ENCODE peak calls at places on chromosomes 16 and 17, in seven cellular contexts. C is HT-29, U is mesendoderm, P is NCI-H146, Q is NCI-H2081, H is GDM1, Y is ascending aorta. Z is an unnamed sample.

GRCh38 chr17:34230342-34230741 is 24.7 kb upstream of the CCL2 start:
- DNase-seq in C (no peak), U (no peak), P (no peak), Q (no peak), H (no peak), Y (no peak), Z (no peak)

GRCh38 chr16:67170168-67170947 is at the start of gene NOL3:
- DNase-seq in C (peak; percentile 76), U (peak; percentile 90), P (peak; percentile 72), Q (peak; percentile 55), H (no peak), Y (peak; percentile 93), Z (peak; percentile 88)

GRCh38 chr17:78130439-78131101 is at the start of gene TMC8:
- DNase-seq in C (no peak), U (peak; percentile 57), P (no peak), Q (no peak), H (peak; percentile 95), Y (no peak), Z (no peak)

GRCh38 chr16:30896890-30897730 is 696 bp downstream of the CTF1 start:
- DNase-seq in C (peak; percentile 61), U (peak; percentile 98), P (peak; percentile 92), Q (peak; percentile 72), H (no peak), Y (peak; percentile 95), Z (peak; percentile 96)

GRCh38 chr17:29068828-29069227 is 25.9 kb downstream of the PIPOX start:
- DNase-seq in C (no peak), U (no peak), P (no peak), Q (no peak), H (no peak), Y (no peak), Z (no peak)

GRCh38 chr16:12582696-12583095 is 221.0 kb downstream of the CPPED1 start:
- DNase-seq in C (no peak), U (no peak), P (no peak), Q (no peak), H (no peak), Y (no peak), Z (no peak)

GRCh38 chr16:4734063-4734729 is at the start of the genes ANKS3 and DNAAF8:
- DNase-seq in C (peak; percentile 96), U (peak; percentile 99), P (peak; percentile 97), Q (peak; percentile 88), H (peak; percentile 75), Y (peak; percentile 99), Z (peak; percentile 97)

GRCh38 chr17:39962642-39963220 is at the start of gene GSDMA:
- DNase-seq in C (no peak), U (no peak), P (no peak), Q (no peak), H (no peak), Y (no peak), Z (no peak)

GRCh38 chr17:66971249-66971648 is 6.7 kb downstream of the CACNG4 start:
- DNase-seq in C (no peak), U (no peak), P (no peak), Q (no peak), H (no peak), Y (no peak), Z (no peak)

GRCh38 chr17:46958192-46958591 is 20.9 kb downstream of the RPRML start:
- DNase-seq in C (no peak), U (no peak), P (no peak), Q (no peak), H (no peak), Y (no peak), Z (no peak)